ENCODE peak calls at places on chromosomes 11 and 22, in six cellular contexts. M is upper lobe of left lung, G is sigmoid colon, C is GM12878, J is spleen, H is H1. I is an unnamed sample.

GRCh38 chr11:47192111-47192510 is 5.9 kb upstream of the PACSIN3 start:
- DNase-seq in M (no peak), G (no peak), J (no peak), H (no peak), C (no peak), I (no peak)

GRCh38 chr11:87892291-87892690 is 283.0 kb downstream of the RAB38 start:
- DNase-seq in H (no peak), M (no peak), J (no peak), G (no peak), C (no peak), I (no peak)

GRCh38 chr11:64256300-64256699 is 5.0 kb downstream of the PLCB3 start:
- DNase-seq in M (no peak), C (no peak), G (no peak), J (peak), H (no peak), I (no peak)

GRCh38 chr11:19905280-19905853 is 192.7 kb downstream of the NAV2 start:
- DNase-seq in J (no peak), C (no peak), H (no peak), G (no peak), M (no peak), I (no peak)

GRCh38 chr11:64372802-64373597 is 14.0 kb downstream of the RPS6KA4 start:
- DNase-seq in M (no peak), J (no peak), H (no peak), G (no peak), C (no peak), I (no peak)

GRCh38 chr11:122032317-122032716 is 83.7 kb downstream of the BLID start:
- DNase-seq in H (no peak), J (no peak), G (no peak), C (no peak), M (no peak), I (no peak)

GRCh38 chr22:38766076-38766777 is 10.4 kb upstream of the SUN2 start:
- DNase-seq in G (peak), J (no peak), H (peak), M (peak), C (no peak), I (peak)

GRCh38 chr22:45240137-45240809 is 421 bp downstream of the KIAA0930 start:
- DNase-seq in C (no peak), G (no peak), M (peak), J (peak), H (no peak), I (no peak)

GRCh38 chr22:32991353-32992115 is 66.6 kb downstream of the SYN3 start:
- DNase-seq in H (no peak), G (peak), J (no peak), M (peak), C (no peak), I (no peak)

GRCh38 chr11:118622376-118623290 is 15.2 kb downstream of the PHLDB1 start:
- DNase-seq in M (peak), H (no peak), J (peak), C (no peak), G (no peak), I (no peak)

GRCh38 chr11:75355051-75355450 is 3.6 kb upstream of the ARRB1 start:
- DNase-seq in C (no peak), G (no peak), J (peak), H (no peak), M (no peak), I (no peak)

GRCh38 chr11:34327804-34328631 is 29.8 kb downstream of the ABTB2 start:
- DNase-seq in C (no peak), M (no peak), G (peak), H (no peak), J (no peak), I (no peak)

GRCh38 chr11:128692750-128693578 is 908 bp upstream of the FLI1 start:
- DNase-seq in J (peak), H (no peak), G (no peak), M (no peak), C (no peak), I (no peak)

GRCh38 chr11:11292839-11293238 is 60.2 kb downstream of the CSNK2A3 start:
- DNase-seq in G (peak), J (no peak), H (no peak), M (no peak), C (no peak), I (no peak)

GRCh38 chr22:17119481-17120202 is 1.5 kb downstream of the TMEM121B start:
- DNase-seq in C (no peak), G (no peak), H (peak), M (no peak), J (peak), I (no peak)

GRCh38 chr11:44627911-44628729 is 62.7 kb downstream of the CD82 start:
- DNase-seq in C (no peak), G (peak), H (no peak), M (peak), J (peak), I (peak)

GRCh38 chr22:44620129-44620840 is 81.7 kb upstream of the PRR5 start:
- DNase-seq in J (peak), M (peak), C (no peak), H (peak), G (peak), I (peak)

GRCh38 chr11:68659158-68659921 is 25.0 kb upstream of the GAL start:
- DNase-seq in G (peak), C (no peak), J (peak), H (no peak), M (peak), I (no peak)

GRCh38 chr11:12094872-12095800 is 15.3 kb upstream of the MICAL2 start:
- DNase-seq in C (no peak), J (no peak), H (no peak), M (peak), G (no peak), I (peak)

GRCh38 chr11:72704783-72705287 is 30.6 kb upstream of the PDE2A start:
- DNase-seq in J (no peak), M (no peak), G (no peak), C (no peak), H (no peak), I (no peak)

GRCh38 chr11:86443415-86443814 is 68.7 kb downstream of the CCDC81 start:
- DNase-seq in C (no peak), M (no peak), J (no peak), H (no peak), G (no peak), I (no peak)

GRCh38 chr22:39362932-39363331 is 13.1 kb downstream of the SYNGR1 start:
- DNase-seq in M (no peak), H (no peak), G (no peak), C (no peak), J (no peak), I (no peak)

GRCh38 chr11:14566331-14567063 is 46.3 kb upstream of the PSMA1 start:
- DNase-seq in J (no peak), G (no peak), M (no peak), H (no peak), C (no peak), I (no peak)

GRCh38 chr11:127492025-127492424 is 491.5 kb upstream of the KIRREL3 start:
- DNase-seq in C (no peak), G (no peak), J (no peak), H (no peak), M (no peak), I (no peak)

GRCh38 chr22:28142361-28142801 is 223.3 kb upstream of the PITPNB start:
- DNase-seq in H (no peak), G (no peak), M (no peak), J (no peak), C (no peak), I (no peak)

GRCh38 chr22:27662359-27663030 is 139.1 kb downstream of the MN1 start:
- DNase-seq in M (no peak), H (no peak), C (no peak), G (no peak), J (no peak), I (peak)

GRCh38 chr11:74672956-74673895 is 58.0 kb downstream of the CHRDL2 start:
- DNase-seq in C (no peak), G (peak), H (no peak), J (peak), M (no peak), I (peak)

GRCh38 chr11:47994417-47994816 is 14.1 kb downstream of the PTPRJ start:
- DNase-seq in H (no peak), G (no peak), M (no peak), J (peak), C (no peak), I (no peak)

GRCh38 chr11:3197044-3197715 is 21.4 kb downstream of the MRGPRG start:
- DNase-seq in G (no peak), C (no peak), H (no peak), M (no peak), J (peak), I (peak)

GRCh38 chr11:74749965-74750296 is 1.3 kb downstream of the RNF169 start:
- DNase-seq in C (no peak), M (no peak), J (no peak), H (no peak), G (no peak), I (no peak)

GRCh38 chr11:72743321-72744221 is 8.6 kb downstream of the ARAP1 start:
- DNase-seq in J (peak), C (no peak), H (no peak), M (no peak), G (no peak), I (no peak)

GRCh38 chr22:19720999-19721485 is 2.3 kb upstream of the GP1BB start:
- DNase-seq in J (no peak), H (no peak), C (no peak), G (no peak), M (no peak), I (no peak)

GRCh38 chr11:110463153-110463552 is 33.4 kb downstream of the FDX1 start:
- DNase-seq in C (no peak), G (no peak), M (peak), J (peak), H (peak), I (peak)

GRCh38 chr22:23064381-23065068 is 5.8 kb upstream of the GNAZ start:
- DNase-seq in J (peak), M (peak), C (no peak), G (peak), H (no peak), I (no peak)

GRCh38 chr22:38081941-38082828 is 1.8 kb downstream of the SLC16A8 start:
- DNase-seq in C (no peak), J (no peak), G (no peak), M (no peak), H (no peak), I (no peak)

GRCh38 chr22:45531944-45532631 is 29.4 kb downstream of the FBLN1 start:
- DNase-seq in H (no peak), G (no peak), M (no peak), C (no peak), J (no peak), I (no peak)

GRCh38 chr11:95289378-95289777 is 58.4 kb upstream of the SESN3 start:
- DNase-seq in J (no peak), M (no peak), G (no peak), H (no peak), C (no peak), I (no peak)

GRCh38 chr22:32723632-32724031 is 77.9 kb upstream of the TIMP3 start:
- DNase-seq in H (no peak), C (peak), G (peak), J (peak), M (peak), I (peak)

DNA sequence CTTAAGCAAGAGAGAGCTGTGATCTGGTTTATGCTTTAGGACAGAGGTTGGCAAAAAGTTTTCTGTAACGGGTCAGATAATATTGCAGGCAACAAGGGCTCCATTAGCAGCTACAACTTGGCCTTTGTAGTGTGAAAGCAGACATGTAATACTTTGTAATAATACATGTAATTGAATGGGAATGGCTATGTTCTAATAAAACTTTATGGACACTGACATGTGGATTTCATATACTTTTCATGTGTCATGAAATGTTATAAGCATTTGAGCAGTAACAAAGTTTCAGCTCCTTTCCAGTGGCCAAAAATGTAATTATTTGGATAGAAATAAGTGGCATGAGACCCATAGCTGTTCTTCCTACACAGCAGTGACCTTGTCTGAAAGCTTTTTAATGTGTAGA is 3.1 kb downstream of the DYNC2H1 start:
- DNase-seq in C (no peak), H (no peak), M (no peak), J (no peak), G (no peak), I (no peak)
- H3K4me3 ChIP-seq in C (no peak), H (no peak), M (no peak), J (no peak), G (no peak), I (no peak)

GRCh38 chr22:50531546-50532352 is 1.9 kb upstream of the TYMP start:
- DNase-seq in C (no peak), G (peak), H (no peak), M (peak), J (peak), I (peak)

GRCh38 chr22:50529416-50530279 is at the start of gene TYMP:
- DNase-seq in G (peak), C (no peak), H (no peak), M (peak), J (no peak), I (peak)

GRCh38 chr22:50528682-50529415 is 963 bp downstream of the TYMP start:
- DNase-seq in M (no peak), H (no peak), G (no peak), J (no peak), C (no peak), I (no peak)

GRCh38 chr22:50530857-50531545 is 1.2 kb upstream of the TYMP start:
- DNase-seq in H (no peak), C (no peak), J (peak), M (peak), G (peak), I (peak)

DNA sequence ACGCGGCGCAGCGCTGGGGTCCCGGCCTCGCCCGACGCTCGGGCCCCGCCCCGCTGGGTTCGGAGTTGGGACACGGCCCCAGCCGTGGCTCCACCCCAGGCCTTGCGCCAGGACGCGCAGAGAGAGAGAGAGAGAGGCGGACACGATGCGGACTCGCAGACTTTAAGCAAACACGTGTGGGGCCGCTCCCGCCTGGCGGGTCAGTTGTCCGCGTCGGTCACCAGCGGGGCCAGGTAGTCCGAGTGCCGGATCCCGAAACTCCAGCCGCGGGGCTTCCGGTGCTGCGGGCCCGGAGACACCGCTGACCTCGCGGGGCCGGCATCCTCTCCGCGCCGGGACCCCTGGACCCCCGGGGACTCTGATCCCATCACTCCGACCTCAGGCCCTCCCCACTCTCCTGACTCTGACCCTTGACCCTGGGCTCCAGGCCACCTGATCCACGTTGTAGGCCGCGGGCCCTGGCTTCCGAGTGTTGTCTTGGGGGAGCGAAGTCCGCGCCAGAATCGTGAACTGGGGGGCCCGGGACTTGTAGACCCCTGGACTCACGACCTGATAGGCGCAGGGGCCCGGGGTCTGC is 556 bp upstream of the TYMP start:
- DNase-seq in H (no peak), C (no peak), G (peak), J (peak), M (peak), I (peak)
- TF ChIP-seq POLR2A in H (no peak), C (no peak), G (peak), J (peak), M (no peak), I (no peak)

GRCh38 chr11:112289588-112290461 is 29.2 kb upstream of the PLET1 start:
- DNase-seq in G (peak), J (peak), M (peak), H (no peak), C (no peak), I (peak)
- TF ChIP-seq POLR2AphosphoS5 in G (peak), J (peak), M (no peak), H (no peak), C (no peak), I (peak)

GRCh38 chr11:845872-846271 is 3.2 kb downstream of the TSPAN4 start:
- DNase-seq in G (no peak), M (no peak), H (no peak), J (no peak), C (no peak), I (no peak)

GRCh38 chr11:844693-845644 is 2.3 kb downstream of the TSPAN4 start:
- DNase-seq in M (peak), J (peak), H (peak), C (no peak), G (peak), I (peak)

GRCh38 chr11:847876-848275 is 5.2 kb downstream of the TSPAN4 start:
- DNase-seq in G (no peak), H (no peak), J (no peak), C (no peak), M (no peak), I (no peak)

GRCh38 chr11:848380-848931 is 5.8 kb downstream of the TSPAN4 start:
- DNase-seq in G (no peak), J (peak), M (peak), H (no peak), C (no peak), I (peak)

GRCh38 chr11:846496-847098 is 3.9 kb downstream of the TSPAN4 start:
- DNase-seq in M (no peak), H (no peak), G (no peak), J (no peak), C (no peak), I (no peak)
- H3K4me3 ChIP-seq in M (no peak), H (no peak), G (no peak), J (no peak), C (no peak), I (no peak)

DNA sequence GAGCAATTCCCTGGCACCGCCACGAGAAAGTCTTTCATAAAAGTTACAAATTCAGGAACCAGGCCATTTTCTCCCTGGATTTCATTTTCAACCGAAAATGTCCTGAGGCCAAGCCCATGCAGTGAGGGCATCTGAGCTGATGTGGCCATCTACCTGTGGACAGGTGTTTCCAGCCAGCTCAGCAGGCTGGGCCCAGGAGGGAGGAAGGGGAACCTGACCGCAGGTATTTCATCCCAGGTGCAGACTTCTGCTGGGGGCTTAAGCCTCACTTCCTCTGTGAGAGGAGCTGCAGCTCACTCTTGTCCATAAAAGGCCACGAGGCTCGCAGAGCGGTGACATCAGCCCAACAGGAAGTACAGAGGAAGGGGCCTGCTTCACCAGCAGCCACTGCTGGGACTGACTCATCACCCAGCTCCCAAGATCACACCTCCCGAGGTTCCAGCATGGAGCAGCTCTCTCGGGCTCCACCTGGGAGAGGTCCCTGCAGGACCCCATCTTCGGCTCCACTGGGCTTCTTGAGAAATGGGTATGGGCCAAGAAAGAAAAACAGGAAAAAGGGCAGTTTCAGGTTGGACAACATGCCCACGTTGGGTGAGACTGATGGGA is 56.4 kb downstream of the MYH9 start:
- DNase-seq in J (peak), G (peak), H (peak), M (peak), C (peak), I (peak)
- TF ChIP-seq POLR2A in J (no peak), G (peak), H (no peak), M (no peak), C (peak), I (no peak)

GRCh38 chr11:76699461-76700091 is 29.0 kb upstream of the LRRC32 start:
- DNase-seq in M (no peak), J (no peak), C (no peak), H (no peak), G (no peak), I (no peak)

GRCh38 chr11:76701701-76702100 is 31.2 kb upstream of the LRRC32 start:
- DNase-seq in C (no peak), J (peak), M (no peak), G (no peak), H (no peak), I (no peak)

GRCh38 chr11:76698321-76699043 is 27.9 kb upstream of the LRRC32 start:
- DNase-seq in M (no peak), G (no peak), C (no peak), J (no peak), H (peak), I (no peak)

GRCh38 chr11:76702378-76703128 is 32.0 kb upstream of the LRRC32 start:
- DNase-seq in H (no peak), J (no peak), M (no peak), C (no peak), G (no peak), I (no peak)

GRCh38 chr11:76700177-76701100 is 29.9 kb upstream of the LRRC32 start:
- DNase-seq in M (no peak), J (peak), G (no peak), H (no peak), C (no peak), I (no peak)
- TF ChIP-seq POLR2AphosphoS5 in M (no peak), J (no peak), G (no peak), H (no peak), C (no peak), I (no peak)

GRCh38 chr11:65585396-65586246 is 9.8 kb downstream of the EHBP1L1 start:
- DNase-seq in M (no peak), C (no peak), J (no peak), H (no peak), G (no peak), I (no peak)
- H3K4me3 ChIP-seq in M (no peak), C (peak), J (no peak), H (no peak), G (no peak), I (no peak)